ENCODE peak calls at places on chromosomes 1 and 21, in six cellular contexts. J is amniotic stem cell; T is uterus; F is kidney tubule cell; B is EH; D is CD4-positive, alpha-beta T cell. H is an unnamed sample.

GRCh38 chr1:221741364-221741970 is 422 bp downstream of the DUSP10 start:
- DNase-seq in J (no peak), T (peak), F (no peak), B (peak), D (no peak), H (no peak)

GRCh38 chr1:154793674-154794073 is 76.4 kb downstream of the KCNN3 start:
- DNase-seq in J (no peak), T (no peak), F (no peak), B (no peak), D (no peak), H (no peak)

GRCh38 chr21:41283211-41283818 is 33.3 kb upstream of the FAM3B start:
- DNase-seq in J (peak), T (peak), F (peak), B (peak), D (no peak), H (peak)

GRCh38 chr1:39754026-39754569 is 15.4 kb downstream of the PPIE start:
- DNase-seq in J (no peak), T (no peak), F (no peak), B (no peak), D (no peak), H (no peak)

GRCh38 chr1:32876341-32877210 is 5.9 kb upstream of the FNDC5 start:
- DNase-seq in J (no peak), T (no peak), F (peak), B (peak), D (peak), H (no peak)

GRCh38 chr21:42539931-42540343 is 26.3 kb downstream of the SLC37A1 start:
- DNase-seq in J (no peak), T (no peak), F (no peak), B (no peak), D (no peak), H (no peak)

GRCh38 chr1:178953034-178953433 is 72.7 kb upstream of the FAM20B start:
- DNase-seq in J (no peak), T (peak), F (no peak), B (no peak), D (no peak), H (no peak)

GRCh38 chr1:182301026-182301436 is 90.6 kb downstream of the GLUL start:
- DNase-seq in J (no peak), T (no peak), F (no peak), B (no peak), D (no peak), H (peak)

GRCh38 chr1:163168053-163168452 is 34.7 kb downstream of the RGS5 start:
- DNase-seq in J (peak), T (no peak), F (peak), B (peak), D (no peak), H (peak)

GRCh38 chr1:203448521-203449061 is 27.0 kb upstream of the PRELP start:
- DNase-seq in J (no peak), T (peak), F (no peak), B (peak), D (no peak), H (no peak)

GRCh38 chr1:201582261-201582951 is 43.5 kb downstream of the NAV1 start:
- DNase-seq in J (no peak), T (no peak), F (peak), B (peak), D (no peak), H (no peak)

GRCh38 chr1:56491441-56491840 is 87.9 kb downstream of the PLPP3 start:
- DNase-seq in J (no peak), T (no peak), F (peak), B (peak), D (no peak), H (no peak)

GRCh38 chr1:15617874-15618684 is 821 bp downstream of the DDI2 start:
- DNase-seq in J (no peak), T (no peak), F (peak), B (peak), D (peak), H (peak)

GRCh38 chr1:47031059-47031458 is 7.6 kb downstream of the CYP4X1 start:
- DNase-seq in J (no peak), T (no peak), F (peak), B (peak), D (no peak), H (peak)

GRCh38 chr1:188817814-188818213 is 1659.8 kb downstream of the BRINP3 start:
- DNase-seq in J (no peak), T (no peak), F (no peak), B (no peak), D (no peak), H (no peak)

GRCh38 chr1:95699274-95699953 is 465.4 kb downstream of the RWDD3 start:
- DNase-seq in J (no peak), T (no peak), F (no peak), B (no peak), D (no peak), H (no peak)

GRCh38 chr1:27889506-27889905 is 17.2 kb downstream of the THEMIS2 start:
- DNase-seq in J (no peak), T (no peak), F (no peak), B (no peak), D (no peak), H (no peak)

H was measured in pons.